ENCODE peak calls at places on chromosome 10, in ten cellular contexts. G is hepatocyte; X is left ventricle myocardium inferior; J is PC-9; S is naive thymus-derived CD4-positive, alpha-beta T cell; V is A549; P is foreskin keratinocyte; Q is IMR-90; R is mesenchymal stem cell; Z is stomach. H is an unnamed sample.

GRCh38 chr10:49177391-49178355 is 10.5 kb downstream of the TMEM273 start:
- DNase-seq in X (peak), R (peak), S (peak), P (peak), V (peak), J (peak), Z (no peak), Q (peak), G (peak), H (peak)

GRCh38 chr10:80066809-80067208 is 11.7 kb upstream of the TMEM254 start:
- DNase-seq in G (no peak), V (no peak), J (no peak), P (no peak), Z (no peak), S (no peak), R (no peak), X (no peak), Q (no peak), H (no peak)

GRCh38 chr10:18959369-18959768 is 89.2 kb upstream of the MALRD1 start:
- DNase-seq in R (no peak), Z (no peak), Q (no peak), G (no peak), V (no peak), P (no peak), J (no peak), X (no peak), S (no peak), H (no peak)

GRCh38 chr10:45071043-45071813 is 70.5 kb downstream of the ZNF22 start:
- DNase-seq in P (no peak), G (no peak), V (no peak), S (no peak), J (no peak), Q (no peak), Z (no peak), R (no peak), X (no peak), H (no peak)

GRCh38 chr10:107091126-107091525 is 73.4 kb downstream of the SORCS1 start:
- DNase-seq in Q (no peak), P (no peak), R (peak), G (no peak), V (no peak), X (no peak), Z (no peak), S (no peak), J (no peak), H (no peak)

GRCh38 chr10:113539789-113540188 is 13.1 kb upstream of the HABP2 start:
- DNase-seq in R (peak), G (peak), S (no peak), P (no peak), Z (no peak), Q (peak), V (no peak), X (no peak), J (no peak), H (no peak)

GRCh38 chr10:1378473-1378872 is 322.3 kb downstream of the WDR37 start:
- DNase-seq in Z (peak), Q (no peak), S (no peak), P (no peak), V (no peak), R (no peak), J (no peak), X (no peak), G (no peak), H (no peak)

GRCh38 chr10:22978287-22978686 is 50.4 kb downstream of the ARMC3 start:
- DNase-seq in G (no peak), R (peak), J (no peak), V (no peak), P (no peak), Z (no peak), Q (no peak), S (no peak), X (no peak), H (no peak)

GRCh38 chr10:73780301-73780700 is 1.5 kb upstream of the CHCHD1 start:
- DNase-seq in Q (no peak), Z (no peak), X (no peak), J (no peak), V (no peak), G (no peak), R (no peak), S (no peak), P (no peak), H (no peak)

GRCh38 chr10:21285742-21286311 is 239.7 kb downstream of the SKIDA1 start:
- DNase-seq in J (no peak), X (no peak), G (no peak), V (no peak), Z (no peak), S (no peak), R (no peak), P (no peak), Q (peak), H (no peak)

GRCh38 chr10:48517482-48517881 is 87.4 kb downstream of the ARHGAP22 start:
- DNase-seq in Q (no peak), X (no peak), G (no peak), P (no peak), J (no peak), S (peak), Z (peak), R (no peak), V (no peak), H (no peak)

GRCh38 chr10:96588060-96588554 is 1.3 kb upstream of the TM9SF3 start:
- DNase-seq in G (no peak), J (no peak), Q (no peak), Z (no peak), V (no peak), P (no peak), S (no peak), R (no peak), X (no peak), H (no peak)

GRCh38 chr10:111078505-111079185 is 1.8 kb downstream of the ADRA2A start:
- DNase-seq in V (no peak), R (no peak), G (no peak), X (no peak), Z (no peak), J (no peak), P (no peak), S (no peak), Q (no peak), H (no peak)

GRCh38 chr10:71203716-71204115 is 8.7 kb upstream of the UNC5B start:
- DNase-seq in Z (no peak), J (no peak), V (no peak), S (no peak), X (no peak), G (no peak), P (no peak), Q (no peak), R (no peak), H (no peak)

GRCh38 chr10:92081641-92082040 is 158.1 kb downstream of the BTAF1 start:
- DNase-seq in Q (peak), J (no peak), P (no peak), R (no peak), V (no peak), Z (no peak), G (no peak), S (no peak), X (no peak), H (no peak)

GRCh38 chr10:42952358-42952757 is 124.5 kb upstream of the RET start:
- DNase-seq in Z (peak), J (peak), V (no peak), Q (no peak), S (peak), G (peak), R (peak), X (peak), P (peak), H (peak)

GRCh38 chr10:16792675-16793074 is 24.5 kb downstream of the RSU1 start:
- DNase-seq in V (no peak), Z (no peak), Q (peak), P (no peak), X (peak), S (no peak), R (peak), J (no peak), G (no peak), H (no peak)

GRCh38 chr10:102120987-102121738 is 995 bp upstream of the LDB1 start:
- DNase-seq in V (no peak), J (no peak), Z (peak), S (no peak), Q (peak), X (peak), R (peak), G (peak), P (no peak), H (no peak)

GRCh38 chr10:35219292-35219691 is 92.6 kb downstream of the CREM start:
- DNase-seq in V (no peak), J (no peak), G (no peak), S (no peak), R (no peak), P (no peak), X (no peak), Q (no peak), Z (no peak), H (no peak)

GRCh38 chr10:47241256-47241655 is 58.7 kb upstream of the GDF10 start:
- DNase-seq in V (no peak), R (no peak), Q (no peak), P (no peak), J (no peak), Z (no peak), S (no peak), G (no peak), X (no peak), H (no peak)

GRCh38 chr10:116627386-116627933 is 6.7 kb downstream of the PNLIPRP2 start:
- DNase-seq in V (peak), R (no peak), Q (no peak), P (no peak), G (peak), Z (peak), X (no peak), S (no peak), J (no peak), H (no peak)

GRCh38 chr10:42488416-42488815 is 150.0 kb downstream of the ZNF33B start:
- DNase-seq in G (no peak), P (no peak), R (no peak), J (no peak), Z (no peak), V (no peak), X (no peak), S (no peak), Q (peak), H (no peak)

GRCh38 chr10:3763852-3764625 is 21.0 kb downstream of the KLF6 start:
- DNase-seq in R (no peak), S (no peak), Q (peak), X (no peak), G (no peak), Z (no peak), V (no peak), P (peak), J (peak), H (peak)

GRCh38 chr10:73159038-73159648 is 8.7 kb downstream of the ECD start:
- DNase-seq in V (peak), Z (peak), X (no peak), R (peak), S (peak), J (peak), P (no peak), Q (peak), G (peak), H (no peak)

GRCh38 chr10:17516376-17516775 is 62.0 kb upstream of the ST8SIA6 start:
- DNase-seq in V (no peak), Q (peak), P (no peak), S (no peak), Z (no peak), J (no peak), X (no peak), G (no peak), R (peak), H (no peak)

GRCh38 chr10:61000769-61001730 is 57.1 kb upstream of the RHOBTB1 start:
- DNase-seq in X (no peak), J (peak), Z (peak), V (peak), R (peak), G (peak), P (peak), S (no peak), Q (peak), H (no peak)

GRCh38 chr10:62077330-62078015 is 176.0 kb downstream of the ARID5B start:
- DNase-seq in P (no peak), Q (no peak), J (no peak), R (no peak), G (no peak), Z (no peak), S (no peak), X (no peak), V (no peak), H (no peak)

GRCh38 chr10:48551796-48552591 is 52.9 kb downstream of the ARHGAP22 start:
- DNase-seq in Q (peak), G (peak), V (peak), J (peak), R (peak), Z (no peak), P (no peak), S (no peak), X (peak), H (no peak)

GRCh38 chr10:108696792-108697477 is 1226.4 kb downstream of the XPNPEP1 start:
- DNase-seq in R (no peak), Z (no peak), Q (no peak), G (no peak), V (no peak), X (no peak), S (no peak), P (no peak), J (no peak), H (no peak)

GRCh38 chr10:106327747-106328146 is 836.8 kb downstream of the SORCS1 start:
- DNase-seq in G (no peak), X (no peak), Z (no peak), J (no peak), V (no peak), S (no peak), Q (no peak), R (no peak), P (no peak), H (no peak)

GRCh38 chr10:50596456-50596855 is 27.3 kb downstream of the SGMS1 start:
- DNase-seq in R (no peak), Z (no peak), S (no peak), G (no peak), P (no peak), Q (peak), X (no peak), V (no peak), J (no peak), H (no peak)

GRCh38 chr10:774661-775244 is 85.3 kb upstream of the DIP2C start:
- DNase-seq in Q (no peak), V (no peak), Z (peak), G (no peak), X (no peak), S (no peak), R (no peak), J (no peak), P (no peak), H (no peak)

GRCh38 chr10:80496555-80497172 is 41.0 kb upstream of the SH2D4B start:
- DNase-seq in Q (no peak), X (no peak), J (no peak), G (no peak), R (no peak), P (no peak), V (no peak), Z (no peak), S (no peak), H (no peak)

GRCh38 chr10:110005716-110006115 is 2.1 kb upstream of the ADD3 start:
- DNase-seq in X (peak), J (no peak), P (no peak), G (peak), S (no peak), Q (peak), V (no peak), Z (peak), R (peak), H (no peak)

GRCh38 chr10:23694921-23695824 is 256.3 kb downstream of the OTUD1 start:
- DNase-seq in G (peak), R (no peak), S (no peak), V (no peak), Q (no peak), Z (no peak), X (no peak), P (no peak), J (no peak), H (no peak)

DNA sequence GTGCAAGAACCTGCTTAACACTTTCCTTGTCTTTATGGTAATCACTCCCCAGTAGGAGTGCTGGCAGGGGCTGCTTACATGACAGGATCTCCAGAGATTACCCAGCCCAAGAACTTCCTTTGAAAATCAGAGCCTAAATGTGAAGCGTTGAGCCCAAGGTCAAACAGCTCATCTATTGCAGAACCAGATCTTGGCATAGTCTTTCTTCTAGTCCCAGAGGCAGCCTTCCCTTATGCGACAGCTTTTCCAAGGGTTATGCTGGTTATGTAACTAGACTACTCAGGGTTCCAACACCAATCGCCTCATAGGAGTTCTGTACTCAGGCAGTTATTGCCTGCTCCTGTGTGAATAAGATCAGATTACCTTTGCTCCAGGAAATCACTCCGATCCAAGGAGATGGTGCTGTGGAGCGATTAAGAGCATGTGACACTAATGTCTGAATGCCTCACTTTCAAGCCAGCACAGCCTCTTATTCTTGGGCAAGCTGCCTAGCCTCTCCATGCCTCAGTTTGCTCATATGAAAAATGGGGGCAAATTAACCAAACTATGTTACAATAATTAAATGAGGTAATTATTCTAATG is 8.4 kb upstream of the LGI1 start:
- DNase-seq in Z (no peak), J (peak), V (no peak), S (no peak), X (no peak), Q (no peak), P (no peak), G (peak), R (peak), H (no peak)
- H3K27ac ChIP-seq in Z (no peak), J (peak), V (no peak), S (no peak), X (no peak), Q (no peak), P (no peak), G (peak), R (peak), H (no peak)

GRCh38 chr10:112290054-112290373 is 6.8 kb downstream of the TECTB start:
- DNase-seq in Z (no peak), X (no peak), P (no peak), G (no peak), Q (no peak), J (no peak), S (no peak), V (no peak), R (no peak), H (no peak)

GRCh38 chr10:112288526-112288925 is 5.3 kb downstream of the TECTB start:
- DNase-seq in X (no peak), Z (no peak), V (no peak), G (no peak), P (no peak), S (no peak), J (no peak), R (no peak), Q (no peak), H (no peak)

GRCh38 chr10:112287844-112288243 is 4.6 kb downstream of the TECTB start:
- DNase-seq in G (no peak), X (peak), S (no peak), R (no peak), V (no peak), Q (no peak), J (no peak), Z (no peak), P (no peak), H (no peak)

GRCh38 chr10:112289373-112290053 is 6.3 kb downstream of the TECTB start:
- DNase-seq in Z (no peak), J (no peak), X (no peak), R (no peak), S (no peak), Q (no peak), G (no peak), P (no peak), V (no peak), H (no peak)

GRCh38 chr10:112286837-112287818 is 3.9 kb downstream of the TECTB start:
- DNase-seq in R (no peak), V (no peak), S (no peak), Q (no peak), J (no peak), X (no peak), G (no peak), Z (peak), P (no peak), H (no peak)
- H3K27ac ChIP-seq in R (no peak), V (no peak), S (no peak), Q (no peak), J (no peak), X (peak), G (no peak), Z (peak), P (no peak), H (no peak)

GRCh38 chr10:5917305-5917704 is 27.3 kb downstream of the FBH1 start:
- DNase-seq in J (no peak), G (no peak), P (no peak), Z (no peak), R (no peak), Q (no peak), S (no peak), V (no peak), X (no peak), H (no peak)

GRCh38 chr10:5921746-5922145 is 31.7 kb downstream of the FBH1 start:
- DNase-seq in X (no peak), J (no peak), G (no peak), P (no peak), Q (no peak), Z (no peak), V (no peak), R (no peak), S (no peak), H (no peak)

GRCh38 chr10:5924889-5925288 is 34.8 kb downstream of the FBH1 start:
- DNase-seq in X (no peak), Z (no peak), Q (no peak), S (no peak), G (no peak), P (no peak), J (no peak), V (no peak), R (no peak), H (no peak)

GRCh38 chr10:5915451-5915850 is 25.4 kb downstream of the FBH1 start:
- DNase-seq in V (no peak), J (no peak), Q (no peak), S (no peak), P (no peak), R (no peak), G (no peak), X (no peak), Z (no peak), H (no peak)

DNA sequence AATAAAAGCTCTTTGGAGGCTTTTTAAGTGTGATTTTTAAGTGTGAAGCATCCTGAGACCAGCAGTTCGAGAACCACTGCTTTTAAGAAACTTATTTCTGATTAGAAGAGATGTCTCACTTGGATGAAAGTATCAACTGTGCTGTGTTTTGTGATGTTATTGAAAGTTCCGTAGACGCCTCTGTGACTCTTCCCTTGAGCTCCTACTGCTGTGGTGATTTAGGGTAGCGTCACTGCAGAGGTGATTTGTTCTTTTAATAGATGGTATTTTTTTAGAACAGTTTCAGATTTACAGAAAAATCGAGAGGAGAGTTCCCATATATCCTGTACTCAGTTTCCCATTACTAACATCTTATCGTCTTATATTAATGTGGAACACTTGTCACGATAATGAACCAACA is 29.5 kb downstream of the FBH1 start:
- DNase-seq in R (no peak), Q (no peak), J (no peak), Z (no peak), V (no peak), S (no peak), X (no peak), P (no peak), G (no peak), H (no peak)
- H3K27ac ChIP-seq in R (no peak), Q (no peak), J (no peak), Z (no peak), V (no peak), S (no peak), X (no peak), P (no peak), G (no peak), H (no peak)

DNA sequence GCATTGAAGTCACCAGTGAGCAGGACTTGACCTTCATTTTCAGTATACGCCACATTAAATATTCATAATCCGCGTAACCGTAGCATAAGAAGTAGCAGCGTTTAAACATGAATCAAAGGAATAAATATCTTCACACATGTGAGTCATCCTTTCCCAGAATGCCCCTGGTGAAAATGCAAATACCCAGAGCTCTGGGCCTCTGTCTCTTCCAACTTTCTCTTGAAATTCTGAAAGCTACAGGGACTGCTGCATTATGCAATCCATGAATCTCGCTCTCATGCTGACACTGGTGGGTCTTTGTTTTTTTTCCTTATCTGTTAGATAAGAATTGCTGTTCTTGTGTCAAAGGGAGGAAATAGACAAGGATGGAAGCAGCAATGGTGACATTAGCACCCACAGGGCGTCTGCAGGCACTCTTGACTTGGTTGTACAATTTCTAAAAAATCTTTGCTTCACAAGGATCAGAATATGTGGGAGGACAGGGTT is 390.5 kb downstream of the KCNMA1 start:
- DNase-seq in G (peak), V (no peak), Z (no peak), X (no peak), S (no peak), Q (peak), P (no peak), J (no peak), R (peak), H (no peak)
- H3K27ac ChIP-seq in G (peak), V (no peak), Z (no peak), X (no peak), S (no peak), Q (no peak), P (no peak), J (no peak), R (no peak), H (no peak)